ENCODE peak calls at places on chromosomes 12 and 14, in eight cellular contexts. F is lower leg skin, K is brain microvascular endothelial cell, U is cardiac fibroblast, S is thoracic aorta, A is LNCaP clone FGC, J is PC-3, Q is heart left ventricle. L is an unnamed sample.

GRCh38 chr12:120689397-120690082 is 2.6 kb downstream of the MLEC start:
- DNase-seq in F (no peak), K (peak), U (no peak), S (no peak), A (no peak), J (no peak), Q (no peak), L (no peak)

GRCh38 chr14:98935921-98936320 is 336.1 kb downstream of the BCL11B start:
- DNase-seq in F (peak), K (no peak), U (no peak), S (no peak), A (no peak), J (no peak), Q (no peak), L (no peak)

GRCh38 chr14:64235652-64236640 is 58.2 kb downstream of the ESR2 start:
- DNase-seq in F (no peak), K (no peak), U (no peak), S (no peak), A (no peak), J (no peak), Q (no peak), L (no peak)

GRCh38 chr12:43692064-43692463 is 66.5 kb downstream of the PUS7L start:
- DNase-seq in F (no peak), K (peak), U (peak), S (no peak), A (no peak), J (peak), Q (no peak), L (no peak)

GRCh38 chr14:94969766-94970165 is 187.6 kb downstream of the DICER1 start:
- DNase-seq in F (peak), K (no peak), U (no peak), S (no peak), A (no peak), J (no peak), Q (no peak), L (no peak)

GRCh38 chr14:75934998-75935628 is 46.7 kb downstream of the TGFB3 start:
- DNase-seq in F (no peak), K (no peak), U (no peak), S (no peak), A (no peak), J (no peak), Q (no peak), L (no peak)

GRCh38 chr12:3269594-3269993 is 192.4 kb downstream of the TSPAN9 start:
- DNase-seq in F (no peak), K (no peak), U (no peak), S (no peak), A (no peak), J (no peak), Q (no peak), L (no peak)

GRCh38 chr12:41932470-41932991 is 212.1 kb downstream of the GXYLT1 start:
- DNase-seq in F (peak), K (no peak), U (peak), S (no peak), A (no peak), J (peak), Q (peak), L (peak)

GRCh38 chr12:109098142-109098652 is 800 bp downstream of the UNG start:
- DNase-seq in F (peak), K (peak), U (peak), S (no peak), A (no peak), J (peak), Q (peak), L (peak)

GRCh38 chr12:47397664-47398281 is 308.1 kb downstream of the RPAP3 start:
- DNase-seq in F (no peak), K (peak), U (peak), S (no peak), A (peak), J (peak), Q (no peak), L (no peak)

GRCh38 chr12:81888341-81888740 is 129.2 kb upstream of the PPFIA2 start:
- DNase-seq in F (no peak), K (no peak), U (no peak), S (no peak), A (no peak), J (no peak), Q (no peak), L (no peak)

GRCh38 chr12:122203968-122204828 is 689 bp downstream of the B3GNT4 start:
- DNase-seq in F (peak), K (no peak), U (no peak), S (no peak), A (no peak), J (no peak), Q (no peak), L (no peak)

GRCh38 chr14:65835501-65835900 is 423.0 kb downstream of the FUT8 start:
- DNase-seq in F (no peak), K (no peak), U (no peak), S (no peak), A (no peak), J (no peak), Q (no peak), L (no peak)

GRCh38 chr14:53450871-53451270 is 297.7 kb upstream of the DDHD1 start:
- DNase-seq in F (no peak), K (peak), U (peak), S (no peak), A (peak), J (peak), Q (no peak), L (no peak)

GRCh38 chr14:61438497-61438859 is 117.1 kb downstream of the PRKCH start:
- DNase-seq in F (no peak), K (no peak), U (no peak), S (no peak), A (no peak), J (no peak), Q (no peak), L (no peak)

GRCh38 chr14:99357856-99358390 is 85.9 kb upstream of the BCL11B start:
- DNase-seq in F (no peak), K (no peak), U (no peak), S (no peak), A (peak), J (no peak), Q (no peak), L (no peak)

GRCh38 chr14:103296987-103297386 is 37.0 kb upstream of the EIF5 start:
- DNase-seq in F (peak), K (no peak), U (no peak), S (no peak), A (no peak), J (no peak), Q (no peak), L (no peak)
- TF ChIP-seq CTCF in F (no peak), K (peak), U (no peak), S (no peak), A (no peak), J (peak), Q (no peak), L (no peak)

GRCh38 chr14:71932229-71932951 is at the start of gene RGS6:
- DNase-seq in F (no peak), K (no peak), U (peak), S (no peak), A (no peak), J (peak), Q (peak), L (peak)
- H3K4me3 ChIP-seq in F (no peak), K (no peak), U (no peak), S (peak), A (no peak), J (peak), Q (peak), L (peak)

GRCh38 chr12:79374543-79374942 is 316.2 kb downstream of the PAWR start:
- DNase-seq in F (no peak), K (no peak), U (no peak), S (no peak), A (peak), J (peak), Q (no peak), L (no peak)
- TF ChIP-seq CTCF in F (no peak), K (peak), U (no peak), S (no peak), A (peak), J (no peak), Q (no peak), L (no peak)

GRCh38 chr14:100994082-100994481 is 90.6 kb upstream of the RTL1 start:
- DNase-seq in F (no peak), K (peak), U (peak), S (no peak), A (no peak), J (peak), Q (no peak), L (no peak)
- H3K4me3 ChIP-seq in F (no peak), K (no peak), U (no peak), S (no peak), A (no peak), J (no peak), Q (no peak), L (no peak)

DNA sequence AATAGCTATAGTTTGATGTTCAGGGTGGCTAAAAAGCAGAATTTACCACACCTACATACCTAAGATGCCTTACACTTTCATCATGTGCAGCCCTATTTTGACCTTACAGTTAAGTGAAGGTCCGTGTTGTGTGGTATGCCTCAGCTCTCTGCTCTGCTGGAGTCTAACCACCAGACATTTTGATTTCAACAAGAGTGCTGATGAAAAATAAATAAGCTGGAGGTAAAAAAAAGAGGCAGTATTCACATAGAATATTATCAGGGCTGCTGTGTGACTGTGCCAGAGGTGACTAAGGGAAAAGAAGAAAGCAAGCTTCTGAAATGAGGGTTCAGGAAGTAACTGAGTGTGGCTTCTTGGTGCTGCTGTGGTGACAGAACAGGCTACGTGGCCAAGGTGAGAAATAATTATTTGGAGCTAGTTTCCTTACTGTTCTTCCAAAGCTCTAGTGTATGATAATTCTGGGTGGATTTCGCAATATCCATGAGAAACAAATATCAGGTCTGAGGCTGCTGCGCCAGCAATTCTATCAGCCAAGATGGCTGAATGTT is 188.8 kb downstream of the STXBP6 start:
- DNase-seq in F (no peak), K (peak), U (peak), S (no peak), A (no peak), J (no peak), Q (no peak), L (no peak)
- TF ChIP-seq CTCF in F (no peak), K (no peak), U (no peak), S (no peak), A (no peak), J (no peak), Q (no peak), L (no peak)

L was measured in lung.